ENCODE peak calls at places on chromosomes 11 and 22, in nine cellular contexts. One of them, this sample, is unnamed.

GRCh38 chr11:69167916-69168691 is 12.4 kb downstream of the SMIM38 start:
- DNase-seq in lower leg skin: no peak
- DNase-seq in tibial artery: peak
- DNase-seq in transverse colon: no peak
- DNase-seq in neural progenitor cell: no peak
- DNase-seq in ovary: no peak
- DNase-seq in adrenal gland: no peak
- DNase-seq in astrocyte of the spinal cord: no peak
- DNase-seq in ascending aorta: no peak
- DNase-seq in this sample: no peak

GRCh38 chr11:75082601-75083216 is 14.0 kb downstream of the OR2AT4 start:
- DNase-seq in adrenal gland: no peak
- DNase-seq in neural progenitor cell: no peak
- DNase-seq in transverse colon: no peak
- DNase-seq in ascending aorta: no peak
- DNase-seq in astrocyte of the spinal cord: no peak
- DNase-seq in tibial artery: no peak
- DNase-seq in lower leg skin: no peak
- DNase-seq in ovary: no peak
- DNase-seq in this sample: no peak

GRCh38 chr11:13343931-13344717 is 66.5 kb downstream of the BMAL1 start:
- DNase-seq in tibial artery: peak
- DNase-seq in astrocyte of the spinal cord: peak
- DNase-seq in adrenal gland: peak
- DNase-seq in ascending aorta: peak
- DNase-seq in neural progenitor cell: peak
- DNase-seq in transverse colon: peak
- DNase-seq in lower leg skin: no peak
- DNase-seq in ovary: peak
- DNase-seq in this sample: peak

GRCh38 chr11:109123811-109124787 is 297.9 kb upstream of the C11orf87 start:
- DNase-seq in ascending aorta: no peak
- DNase-seq in transverse colon: no peak
- DNase-seq in tibial artery: no peak
- DNase-seq in lower leg skin: no peak
- DNase-seq in astrocyte of the spinal cord: peak
- DNase-seq in ovary: no peak
- DNase-seq in adrenal gland: no peak
- DNase-seq in neural progenitor cell: no peak
- DNase-seq in this sample: no peak

GRCh38 chr11:109019342-109019936 is 354.6 kb downstream of the DDX10 start:
- DNase-seq in astrocyte of the spinal cord: no peak
- DNase-seq in lower leg skin: no peak
- DNase-seq in adrenal gland: no peak
- DNase-seq in ascending aorta: no peak
- DNase-seq in transverse colon: no peak
- DNase-seq in ovary: no peak
- DNase-seq in tibial artery: no peak
- DNase-seq in neural progenitor cell: no peak
- DNase-seq in this sample: no peak

GRCh38 chr11:14445542-14446530 is 53.8 kb downstream of the COPB1 start:
- DNase-seq in adrenal gland: no peak
- DNase-seq in lower leg skin: no peak
- DNase-seq in ovary: no peak
- DNase-seq in astrocyte of the spinal cord: peak
- DNase-seq in transverse colon: no peak
- DNase-seq in neural progenitor cell: no peak
- DNase-seq in tibial artery: no peak
- DNase-seq in ascending aorta: no peak
- DNase-seq in this sample: no peak

GRCh38 chr11:35404397-35404775 is 15.0 kb downstream of the SLC1A2 start:
- DNase-seq in lower leg skin: no peak
- DNase-seq in neural progenitor cell: peak
- DNase-seq in adrenal gland: no peak
- DNase-seq in ascending aorta: no peak
- DNase-seq in ovary: no peak
- DNase-seq in astrocyte of the spinal cord: peak
- DNase-seq in tibial artery: no peak
- DNase-seq in transverse colon: peak
- DNase-seq in this sample: no peak

GRCh38 chr22:46491936-46492335 is 45.5 kb downstream of the CELSR1 start:
- DNase-seq in tibial artery: no peak
- DNase-seq in transverse colon: no peak
- DNase-seq in lower leg skin: no peak
- DNase-seq in ovary: no peak
- DNase-seq in adrenal gland: no peak
- DNase-seq in astrocyte of the spinal cord: no peak
- DNase-seq in ascending aorta: no peak
- DNase-seq in neural progenitor cell: no peak
- DNase-seq in this sample: no peak

GRCh38 chr11:9148727-9149126 is 57.3 kb upstream of the SCUBE2 start:
- DNase-seq in astrocyte of the spinal cord: no peak
- DNase-seq in transverse colon: no peak
- DNase-seq in tibial artery: no peak
- DNase-seq in ovary: no peak
- DNase-seq in lower leg skin: no peak
- DNase-seq in adrenal gland: no peak
- DNase-seq in ascending aorta: no peak
- DNase-seq in neural progenitor cell: no peak
- DNase-seq in this sample: no peak

GRCh38 chr11:9153651-9154050 is 62.3 kb upstream of the SCUBE2 start:
- DNase-seq in tibial artery: no peak
- DNase-seq in ascending aorta: no peak
- DNase-seq in adrenal gland: no peak
- DNase-seq in ovary: no peak
- DNase-seq in neural progenitor cell: no peak
- DNase-seq in transverse colon: no peak
- DNase-seq in lower leg skin: no peak
- DNase-seq in astrocyte of the spinal cord: no peak
- DNase-seq in this sample: no peak

GRCh38 chr11:9150501-9150900 is 59.1 kb upstream of the SCUBE2 start:
- DNase-seq in ascending aorta: no peak
- DNase-seq in tibial artery: no peak
- DNase-seq in adrenal gland: no peak
- DNase-seq in ovary: no peak
- DNase-seq in astrocyte of the spinal cord: peak
- DNase-seq in lower leg skin: no peak
- DNase-seq in neural progenitor cell: no peak
- DNase-seq in transverse colon: no peak
- DNase-seq in this sample: no peak

GRCh38 chr11:9151631-9152030 is 60.2 kb upstream of the SCUBE2 start:
- DNase-seq in neural progenitor cell: no peak
- DNase-seq in ascending aorta: no peak
- DNase-seq in tibial artery: no peak
- DNase-seq in astrocyte of the spinal cord: no peak
- DNase-seq in adrenal gland: no peak
- DNase-seq in lower leg skin: no peak
- DNase-seq in ovary: no peak
- DNase-seq in transverse colon: no peak
- DNase-seq in this sample: no peak

GRCh38 chr11:9150944-9151343 is 59.5 kb upstream of the SCUBE2 start:
- DNase-seq in ovary: no peak
- DNase-seq in transverse colon: no peak
- DNase-seq in lower leg skin: no peak
- DNase-seq in ascending aorta: no peak
- DNase-seq in astrocyte of the spinal cord: peak
- DNase-seq in tibial artery: no peak
- DNase-seq in adrenal gland: no peak
- DNase-seq in neural progenitor cell: no peak
- DNase-seq in this sample: no peak
- H3K4me3 ChIP-seq in ovary: no peak
- H3K4me3 ChIP-seq in transverse colon: no peak
- H3K4me3 ChIP-seq in lower leg skin: no peak
- H3K4me3 ChIP-seq in ascending aorta: no peak
- H3K4me3 ChIP-seq in astrocyte of the spinal cord: no peak
- H3K4me3 ChIP-seq in tibial artery: no peak
- H3K4me3 ChIP-seq in adrenal gland: no peak
- H3K4me3 ChIP-seq in neural progenitor cell: no peak
- H3K4me3 ChIP-seq in this sample: no peak

GRCh38 chr22:37784829-37785495 is 22.8 kb upstream of the GCAT start:
- DNase-seq in ascending aorta: no peak
- DNase-seq in astrocyte of the spinal cord: no peak
- DNase-seq in transverse colon: peak
- DNase-seq in neural progenitor cell: no peak
- DNase-seq in adrenal gland: no peak
- DNase-seq in ovary: no peak
- DNase-seq in lower leg skin: no peak
- DNase-seq in tibial artery: no peak
- DNase-seq in this sample: no peak

GRCh38 chr22:37777122-37777687 is 30.5 kb upstream of the GCAT start:
- DNase-seq in adrenal gland: no peak
- DNase-seq in astrocyte of the spinal cord: peak
- DNase-seq in tibial artery: peak
- DNase-seq in neural progenitor cell: no peak
- DNase-seq in lower leg skin: peak
- DNase-seq in ovary: no peak
- DNase-seq in ascending aorta: no peak
- DNase-seq in transverse colon: peak
- DNase-seq in this sample: no peak

GRCh38 chr22:37781434-37782059 is 26.2 kb upstream of the GCAT start:
- DNase-seq in transverse colon: no peak
- DNase-seq in tibial artery: no peak
- DNase-seq in neural progenitor cell: peak
- DNase-seq in lower leg skin: peak
- DNase-seq in astrocyte of the spinal cord: no peak
- DNase-seq in adrenal gland: no peak
- DNase-seq in ascending aorta: no peak
- DNase-seq in ovary: no peak
- DNase-seq in this sample: no peak

GRCh38 chr22:37778370-37779009 is 29.2 kb upstream of the GCAT start:
- DNase-seq in transverse colon: no peak
- DNase-seq in tibial artery: no peak
- DNase-seq in ascending aorta: no peak
- DNase-seq in astrocyte of the spinal cord: no peak
- DNase-seq in ovary: no peak
- DNase-seq in adrenal gland: no peak
- DNase-seq in lower leg skin: no peak
- DNase-seq in neural progenitor cell: no peak
- DNase-seq in this sample: no peak

DNA sequence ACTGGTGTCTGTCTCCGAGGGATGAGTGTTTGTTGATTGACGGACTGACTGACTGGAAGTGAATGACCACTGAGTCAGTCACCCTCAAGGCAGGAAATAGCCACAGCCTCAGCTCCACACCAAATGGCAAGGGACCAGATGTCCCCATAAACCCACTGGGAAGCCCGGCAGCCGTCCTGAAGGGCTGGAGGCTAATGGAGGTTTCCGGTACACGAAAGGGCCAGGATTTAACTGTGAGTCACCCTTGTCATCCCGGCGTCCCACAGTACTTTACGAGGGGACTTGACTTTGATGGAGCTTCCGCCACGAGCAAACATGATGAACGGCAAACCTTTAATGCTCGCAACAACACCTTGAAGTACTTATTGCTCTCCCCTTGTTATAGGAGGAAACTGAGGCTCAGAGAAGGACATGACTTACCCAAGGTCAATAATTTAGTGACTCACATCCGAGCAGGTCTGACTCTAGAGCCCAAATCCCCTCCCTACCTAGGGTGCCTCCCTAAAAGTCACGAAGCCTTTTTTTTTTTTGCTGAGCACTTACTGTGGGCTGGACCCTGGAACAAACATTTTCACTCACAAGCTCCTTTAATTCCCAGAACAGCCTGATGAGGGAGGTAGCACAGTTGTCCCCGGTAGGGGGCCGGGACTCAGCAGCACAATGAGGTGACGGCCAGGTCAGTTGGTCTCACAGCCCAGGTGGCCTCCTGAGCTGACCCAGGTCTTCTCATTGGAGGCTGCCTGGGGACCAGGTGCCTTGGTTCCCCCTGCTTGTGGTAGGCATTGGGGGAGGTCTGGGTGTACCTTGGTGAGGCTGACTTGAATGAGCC is 25.2 kb upstream of the GCAT start:
- DNase-seq in transverse colon: no peak
- DNase-seq in adrenal gland: no peak
- DNase-seq in tibial artery: no peak
- DNase-seq in neural progenitor cell: no peak
- DNase-seq in lower leg skin: no peak
- DNase-seq in astrocyte of the spinal cord: peak
- DNase-seq in ovary: no peak
- DNase-seq in ascending aorta: no peak
- DNase-seq in this sample: no peak
- TF ChIP-seq CTCF in transverse colon: no peak
- TF ChIP-seq CTCF in adrenal gland: no peak
- TF ChIP-seq CTCF in tibial artery: no peak
- TF ChIP-seq CTCF in neural progenitor cell: no peak
- TF ChIP-seq CTCF in lower leg skin: no peak
- TF ChIP-seq CTCF in astrocyte of the spinal cord: peak
- TF ChIP-seq CTCF in ovary: no peak
- TF ChIP-seq CTCF in ascending aorta: no peak
- TF ChIP-seq CTCF in this sample: no peak

DNA sequence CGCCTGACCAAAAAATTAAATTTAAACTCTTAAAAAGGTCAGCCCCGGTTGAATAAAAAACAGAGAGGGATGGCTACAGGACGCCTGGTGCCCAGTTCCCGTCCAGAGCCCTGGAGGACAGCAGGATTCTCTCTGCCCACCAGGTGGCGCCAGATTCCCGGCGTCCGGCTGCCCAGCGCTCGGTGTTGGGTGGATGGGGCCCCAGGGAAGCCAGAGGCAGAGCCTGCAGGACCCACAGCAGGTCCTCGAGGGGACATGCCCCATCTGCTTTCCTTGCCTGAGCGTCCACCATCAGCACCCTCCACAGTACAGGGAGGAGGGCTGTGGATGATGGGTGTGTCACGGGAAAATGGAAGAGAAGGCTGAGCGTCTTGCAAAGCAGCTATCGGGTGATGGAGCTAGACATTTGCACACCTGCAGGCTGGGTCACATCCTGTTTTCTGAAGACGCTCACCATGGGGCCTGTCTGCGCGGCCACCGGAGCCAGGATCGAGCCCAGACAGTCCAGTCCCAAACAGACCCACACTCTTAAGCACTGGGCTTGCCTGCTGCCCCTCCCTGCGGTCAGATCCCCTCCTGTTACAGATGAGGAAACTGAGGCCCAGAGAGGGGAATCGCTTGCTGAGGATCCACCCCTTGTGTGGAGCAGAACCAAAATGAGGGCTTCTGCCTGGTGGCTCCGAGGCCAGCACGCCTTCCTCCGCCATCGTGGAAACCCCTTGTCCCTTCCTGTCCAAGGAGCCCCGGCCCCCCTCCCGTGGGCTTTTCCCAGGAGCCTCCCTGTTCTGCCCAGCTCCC is 18.5 kb upstream of the CBX7 start:
- DNase-seq in ascending aorta: peak
- DNase-seq in neural progenitor cell: peak
- DNase-seq in ovary: peak
- DNase-seq in lower leg skin: peak
- DNase-seq in transverse colon: peak
- DNase-seq in astrocyte of the spinal cord: peak
- DNase-seq in tibial artery: peak
- DNase-seq in adrenal gland: peak
- DNase-seq in this sample: peak
- H3K4me3 ChIP-seq in ascending aorta: no peak
- H3K4me3 ChIP-seq in neural progenitor cell: no peak
- H3K4me3 ChIP-seq in ovary: no peak
- H3K4me3 ChIP-seq in lower leg skin: no peak
- H3K4me3 ChIP-seq in transverse colon: peak
- H3K4me3 ChIP-seq in astrocyte of the spinal cord: no peak
- H3K4me3 ChIP-seq in tibial artery: no peak
- H3K4me3 ChIP-seq in adrenal gland: no peak
- H3K4me3 ChIP-seq in this sample: peak

DNA sequence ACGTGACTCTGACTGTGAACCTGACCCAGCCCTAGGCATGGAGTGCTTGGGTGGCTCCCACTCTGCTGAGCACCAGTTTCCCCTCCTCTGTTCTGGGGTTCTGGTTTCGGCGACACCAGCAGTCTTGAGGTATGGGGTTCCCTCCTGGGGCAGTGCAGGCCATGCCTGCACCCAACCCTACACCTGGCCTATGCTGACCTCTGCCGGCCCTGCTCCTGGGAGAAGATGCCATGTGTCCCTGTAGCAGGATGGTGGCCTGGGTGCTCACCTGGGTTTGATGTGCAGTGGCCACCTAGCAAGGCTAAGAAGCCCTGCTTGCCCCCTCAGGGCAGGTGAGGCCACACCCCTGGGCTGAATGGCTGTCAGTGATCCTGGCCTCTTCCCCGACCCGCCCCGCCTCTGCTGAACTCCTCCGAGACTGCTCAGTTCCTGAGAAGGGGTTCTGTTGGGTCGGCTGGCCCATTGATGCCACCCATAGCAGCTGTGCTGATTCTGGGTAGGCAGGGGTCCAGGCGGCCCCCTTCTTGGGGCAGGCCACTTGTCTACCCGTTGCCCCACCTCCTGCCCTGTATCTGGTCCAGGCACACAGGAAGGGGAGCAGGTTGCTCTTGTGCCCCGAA is 2.4 kb downstream of the ZDHHC8 start:
- DNase-seq in astrocyte of the spinal cord: no peak
- DNase-seq in ovary: no peak
- DNase-seq in transverse colon: no peak
- DNase-seq in lower leg skin: no peak
- DNase-seq in ascending aorta: no peak
- DNase-seq in tibial artery: no peak
- DNase-seq in neural progenitor cell: no peak
- DNase-seq in adrenal gland: no peak
- DNase-seq in this sample: no peak
- TF ChIP-seq CTCF in astrocyte of the spinal cord: no peak
- TF ChIP-seq CTCF in ovary: no peak
- TF ChIP-seq CTCF in transverse colon: no peak
- TF ChIP-seq CTCF in lower leg skin: no peak
- TF ChIP-seq CTCF in ascending aorta: no peak
- TF ChIP-seq CTCF in tibial artery: no peak
- TF ChIP-seq CTCF in neural progenitor cell: no peak
- TF ChIP-seq CTCF in adrenal gland: no peak
- TF ChIP-seq CTCF in this sample: no peak

This sample was measured in CD8-positive, alpha-beta T cell.